ENCODE peak calls at places on chromosomes 1 and 21, in nine cellular contexts. One of them, this sample, is unnamed.
A peak's percentile ranks its signal among the peaks of the same experiment; 100 is the strongest.

GRCh38 chr1:8545078-8545477 is 227.2 kb downstream of the SLC45A1 start:
- DNase-seq in A549: no peak
- DNase-seq in ovary: no peak
- DNase-seq in esophagus muscularis mucosa: no peak
- DNase-seq in HepG2: no peak
- DNase-seq in transverse colon: no peak
- DNase-seq in suprapubic skin: no peak
- DNase-seq in tibial nerve: no peak
- DNase-seq in SK-N-SH: no peak
- DNase-seq in this sample: no peak

GRCh38 chr21:26939532-26940181 is 27.2 kb downstream of the ADAMTS5 start:
- DNase-seq in A549: no peak
- DNase-seq in ovary: no peak
- DNase-seq in esophagus muscularis mucosa: no peak
- DNase-seq in HepG2: no peak
- DNase-seq in transverse colon: no peak
- DNase-seq in suprapubic skin: no peak
- DNase-seq in tibial nerve: no peak
- DNase-seq in SK-N-SH: no peak
- DNase-seq in this sample: no peak

GRCh38 chr1:226736908-226737818 is 1.9 kb downstream of the ITPKB start:
- DNase-seq in A549: no peak
- DNase-seq in ovary: peak; percentile 51
- DNase-seq in esophagus muscularis mucosa: no peak
- DNase-seq in HepG2: no peak
- DNase-seq in transverse colon: peak; percentile 39
- DNase-seq in suprapubic skin: no peak
- DNase-seq in tibial nerve: no peak
- DNase-seq in SK-N-SH: peak; percentile 80
- DNase-seq in this sample: peak; percentile 78

GRCh38 chr21:45336870-45337269 is 49.2 kb upstream of the POFUT2 start:
- DNase-seq in A549: no peak
- DNase-seq in ovary: peak; percentile 22
- DNase-seq in esophagus muscularis mucosa: no peak
- DNase-seq in HepG2: no peak
- DNase-seq in transverse colon: no peak
- DNase-seq in suprapubic skin: no peak
- DNase-seq in tibial nerve: no peak
- DNase-seq in SK-N-SH: no peak
- DNase-seq in this sample: peak; percentile 69

GRCh38 chr1:9699361-9699760 is 47.8 kb downstream of the PIK3CD start:
- DNase-seq in A549: no peak
- DNase-seq in ovary: no peak
- DNase-seq in esophagus muscularis mucosa: no peak
- DNase-seq in HepG2: no peak
- DNase-seq in transverse colon: no peak
- DNase-seq in suprapubic skin: no peak
- DNase-seq in tibial nerve: no peak
- DNase-seq in SK-N-SH: no peak
- DNase-seq in this sample: no peak

GRCh38 chr1:11701551-11701961 is 10.0 kb downstream of the DRAXIN start:
- DNase-seq in A549: no peak
- DNase-seq in ovary: no peak
- DNase-seq in esophagus muscularis mucosa: no peak
- DNase-seq in HepG2: no peak
- DNase-seq in transverse colon: no peak
- DNase-seq in suprapubic skin: no peak
- DNase-seq in tibial nerve: no peak
- DNase-seq in SK-N-SH: peak; percentile 75
- DNase-seq in this sample: no peak

GRCh38 chr21:43597052-43597451 is 62.2 kb downstream of the HSF2BP start:
- DNase-seq in A549: peak; percentile 50
- DNase-seq in ovary: no peak
- DNase-seq in esophagus muscularis mucosa: no peak
- DNase-seq in HepG2: peak; percentile 69
- DNase-seq in transverse colon: no peak
- DNase-seq in suprapubic skin: no peak
- DNase-seq in tibial nerve: no peak
- DNase-seq in SK-N-SH: no peak
- DNase-seq in this sample: no peak

GRCh38 chr1:53860967-53861411 is 22.9 kb upstream of the NDC1 start:
- DNase-seq in A549: peak; percentile 56
- DNase-seq in ovary: no peak
- DNase-seq in esophagus muscularis mucosa: no peak
- DNase-seq in HepG2: peak; percentile 69
- DNase-seq in transverse colon: peak; percentile 24
- DNase-seq in suprapubic skin: no peak
- DNase-seq in tibial nerve: no peak
- DNase-seq in SK-N-SH: peak; percentile 64
- DNase-seq in this sample: no peak

GRCh38 chr1:201020040-201020591 is 3.4 kb downstream of the KIF21B start:
- DNase-seq in A549: no peak
- DNase-seq in ovary: no peak
- DNase-seq in esophagus muscularis mucosa: no peak
- DNase-seq in HepG2: peak; percentile 33
- DNase-seq in transverse colon: peak; percentile 65
- DNase-seq in suprapubic skin: no peak
- DNase-seq in tibial nerve: no peak
- DNase-seq in SK-N-SH: no peak
- DNase-seq in this sample: no peak

GRCh38 chr1:207313131-207313530 is 8.3 kb upstream of the CD55 start:
- DNase-seq in A549: no peak
- DNase-seq in ovary: no peak
- DNase-seq in esophagus muscularis mucosa: no peak
- DNase-seq in HepG2: no peak
- DNase-seq in transverse colon: no peak
- DNase-seq in suprapubic skin: no peak
- DNase-seq in tibial nerve: no peak
- DNase-seq in SK-N-SH: no peak
- DNase-seq in this sample: no peak

GRCh38 chr1:116737020-116737854 is 17.0 kb upstream of the CD2 start:
- DNase-seq in A549: peak; percentile 29
- DNase-seq in ovary: peak; percentile 26
- DNase-seq in esophagus muscularis mucosa: no peak
- DNase-seq in HepG2: peak; percentile 7
- DNase-seq in transverse colon: peak; percentile 65
- DNase-seq in suprapubic skin: peak; percentile 57
- DNase-seq in tibial nerve: peak; percentile 36
- DNase-seq in SK-N-SH: peak; percentile 83
- DNase-seq in this sample: no peak

GRCh38 chr1:156484480-156485058 is 16.0 kb downstream of the MEF2D start:
- DNase-seq in A549: no peak
- DNase-seq in ovary: no peak
- DNase-seq in esophagus muscularis mucosa: no peak
- DNase-seq in HepG2: no peak
- DNase-seq in transverse colon: no peak
- DNase-seq in suprapubic skin: no peak
- DNase-seq in tibial nerve: no peak
- DNase-seq in SK-N-SH: no peak
- DNase-seq in this sample: no peak

GRCh38 chr1:234925440-234926251 is 203.0 kb downstream of the TOMM20 start:
- DNase-seq in A549: peak; percentile 95
- DNase-seq in ovary: no peak
- DNase-seq in esophagus muscularis mucosa: no peak
- DNase-seq in HepG2: peak; percentile 80
- DNase-seq in transverse colon: no peak
- DNase-seq in suprapubic skin: peak; percentile 20
- DNase-seq in tibial nerve: no peak
- DNase-seq in SK-N-SH: no peak
- DNase-seq in this sample: no peak

GRCh38 chr1:45654540-45655280 is 30.9 kb upstream of the CCDC17 start:
- DNase-seq in A549: no peak
- DNase-seq in ovary: no peak
- DNase-seq in esophagus muscularis mucosa: no peak
- DNase-seq in HepG2: no peak
- DNase-seq in transverse colon: no peak
- DNase-seq in suprapubic skin: no peak
- DNase-seq in tibial nerve: no peak
- DNase-seq in SK-N-SH: no peak
- DNase-seq in this sample: no peak

DNA sequence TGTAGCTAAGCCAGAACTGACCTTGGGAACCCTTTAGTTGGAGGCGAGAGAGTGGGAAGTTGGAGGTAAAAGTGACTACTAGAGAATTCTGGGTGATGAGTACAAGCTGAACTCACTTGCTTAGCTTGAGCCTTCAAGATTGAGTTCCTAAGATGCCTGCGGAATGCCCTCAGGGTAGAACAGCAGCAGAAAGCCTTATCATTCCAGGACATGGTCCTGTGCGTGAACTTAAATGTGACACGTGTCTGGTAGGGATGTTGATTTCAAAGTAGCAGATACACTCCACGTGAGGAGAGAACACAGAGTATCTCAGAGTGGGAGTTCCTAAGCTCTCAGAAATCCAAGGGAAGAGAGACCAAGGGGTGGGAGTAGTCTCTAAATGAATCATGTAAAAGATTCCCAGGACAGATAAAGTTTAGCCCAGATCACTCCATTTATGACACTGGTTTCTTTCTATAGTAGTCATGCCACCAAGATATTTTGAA is 60.1 kb downstream of the KCNK1 start:
- DNase-seq in A549: peak; percentile 84
- DNase-seq in ovary: no peak
- DNase-seq in esophagus muscularis mucosa: peak; percentile 55
- DNase-seq in HepG2: no peak
- DNase-seq in transverse colon: no peak
- DNase-seq in suprapubic skin: no peak
- DNase-seq in tibial nerve: no peak
- DNase-seq in SK-N-SH: no peak
- DNase-seq in this sample: no peak
- TF ChIP-seq EP300 in A549: no peak
- TF ChIP-seq EP300 in ovary: no peak
- TF ChIP-seq EP300 in esophagus muscularis mucosa: no peak
- TF ChIP-seq EP300 in HepG2: no peak
- TF ChIP-seq EP300 in transverse colon: no peak
- TF ChIP-seq EP300 in suprapubic skin: no peak
- TF ChIP-seq EP300 in tibial nerve: no peak
- TF ChIP-seq EP300 in SK-N-SH: no peak
- TF ChIP-seq EP300 in this sample: no peak

GRCh38 chr1:86082183-86082582 is 74.4 kb downstream of the COL24A1 start:
- DNase-seq in A549: peak; percentile 9
- DNase-seq in ovary: no peak
- DNase-seq in esophagus muscularis mucosa: no peak
- DNase-seq in HepG2: no peak
- DNase-seq in transverse colon: no peak
- DNase-seq in suprapubic skin: no peak
- DNase-seq in tibial nerve: no peak
- DNase-seq in SK-N-SH: no peak
- DNase-seq in this sample: no peak
- TF ChIP-seq EP300 in A549: no peak
- TF ChIP-seq EP300 in ovary: no peak
- TF ChIP-seq EP300 in esophagus muscularis mucosa: no peak
- TF ChIP-seq EP300 in HepG2: no peak
- TF ChIP-seq EP300 in transverse colon: no peak
- TF ChIP-seq EP300 in suprapubic skin: no peak
- TF ChIP-seq EP300 in tibial nerve: no peak
- TF ChIP-seq EP300 in SK-N-SH: no peak
- TF ChIP-seq EP300 in this sample: no peak

GRCh38 chr1:185159966-185160365 is 3.0 kb downstream of the SWT1 start:
- DNase-seq in A549: no peak
- DNase-seq in ovary: no peak
- DNase-seq in esophagus muscularis mucosa: no peak
- DNase-seq in HepG2: no peak
- DNase-seq in transverse colon: no peak
- DNase-seq in suprapubic skin: no peak
- DNase-seq in tibial nerve: no peak
- DNase-seq in SK-N-SH: no peak
- DNase-seq in this sample: no peak

GRCh38 chr1:185157599-185158469 is 867 bp downstream of the SWT1 start:
- DNase-seq in A549: peak; percentile 1
- DNase-seq in ovary: no peak
- DNase-seq in esophagus muscularis mucosa: no peak
- DNase-seq in HepG2: no peak
- DNase-seq in transverse colon: no peak
- DNase-seq in suprapubic skin: no peak
- DNase-seq in tibial nerve: peak; percentile 8
- DNase-seq in SK-N-SH: no peak
- DNase-seq in this sample: no peak

GRCh38 chr1:185156321-185156853 is 366 bp downstream of the TRMT1L start:
- DNase-seq in A549: no peak
- DNase-seq in ovary: no peak
- DNase-seq in esophagus muscularis mucosa: no peak
- DNase-seq in HepG2: no peak
- DNase-seq in transverse colon: no peak
- DNase-seq in suprapubic skin: peak; percentile 81
- DNase-seq in tibial nerve: peak; percentile 18
- DNase-seq in SK-N-SH: no peak
- DNase-seq in this sample: no peak

GRCh38 chr1:185156854-185157598 is at the start of the genes SWT1 and TRMT1L:
- DNase-seq in A549: peak; percentile 99
- DNase-seq in ovary: peak; percentile 99
- DNase-seq in esophagus muscularis mucosa: peak; percentile 100
- DNase-seq in HepG2: peak; percentile 98
- DNase-seq in transverse colon: peak; percentile 99
- DNase-seq in suprapubic skin: peak; percentile 100
- DNase-seq in tibial nerve: peak; percentile 100
- DNase-seq in SK-N-SH: peak; percentile 92
- DNase-seq in this sample: peak; percentile 100

GRCh38 chr1:185158806-185159205 is 1.8 kb downstream of the SWT1 start:
- DNase-seq in A549: peak; percentile 4
- DNase-seq in ovary: no peak
- DNase-seq in esophagus muscularis mucosa: no peak
- DNase-seq in HepG2: no peak
- DNase-seq in transverse colon: no peak
- DNase-seq in suprapubic skin: no peak
- DNase-seq in tibial nerve: no peak
- DNase-seq in SK-N-SH: no peak
- DNase-seq in this sample: no peak
- TF ChIP-seq EP300 in A549: no peak
- TF ChIP-seq EP300 in ovary: no peak
- TF ChIP-seq EP300 in esophagus muscularis mucosa: no peak
- TF ChIP-seq EP300 in HepG2: no peak
- TF ChIP-seq EP300 in transverse colon: no peak
- TF ChIP-seq EP300 in suprapubic skin: no peak
- TF ChIP-seq EP300 in tibial nerve: no peak
- TF ChIP-seq EP300 in SK-N-SH: no peak
- TF ChIP-seq EP300 in this sample: no peak

DNA sequence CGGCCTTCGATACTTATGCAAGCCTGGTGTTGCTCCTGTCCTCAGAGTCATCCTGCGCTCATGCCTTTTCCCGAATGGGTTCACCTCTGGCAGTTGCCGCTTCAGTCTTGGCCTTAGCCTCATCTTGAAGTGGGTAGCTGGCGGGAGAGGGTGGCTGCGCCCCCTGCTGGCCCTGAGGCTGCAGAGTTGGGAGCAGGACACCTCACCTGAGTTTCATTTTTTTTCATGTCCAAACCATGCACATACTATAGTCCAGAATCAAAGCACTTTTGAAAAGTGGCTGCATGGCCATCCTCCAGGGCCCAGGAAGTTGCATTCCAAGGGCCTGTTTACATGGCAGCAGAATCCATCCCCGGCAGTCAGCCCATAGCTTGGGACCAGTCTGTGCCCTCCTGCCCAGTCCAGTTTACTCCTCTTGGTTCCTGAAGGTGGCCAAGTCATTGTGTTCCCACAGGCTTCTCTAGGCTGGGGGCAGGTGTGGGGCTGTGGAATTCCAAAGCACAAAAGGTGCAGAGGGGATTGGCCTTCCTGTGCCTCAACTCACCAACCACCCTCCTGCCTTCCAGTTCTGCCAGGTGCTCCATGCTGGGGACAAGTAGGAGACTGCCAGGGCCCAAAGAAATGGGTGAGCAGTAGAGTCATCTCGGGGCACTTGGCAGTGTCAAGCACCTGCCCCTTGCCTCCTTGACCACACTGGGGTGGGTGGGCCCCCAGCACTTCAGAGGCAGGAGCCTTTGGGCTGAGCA is 44.0 kb downstream of the YARS1 start:
- DNase-seq in A549: peak; percentile 82
- DNase-seq in ovary: peak; percentile 87
- DNase-seq in esophagus muscularis mucosa: peak; percentile 95
- DNase-seq in HepG2: peak; percentile 53
- DNase-seq in transverse colon: peak; percentile 89
- DNase-seq in suprapubic skin: no peak
- DNase-seq in tibial nerve: peak; percentile 85
- DNase-seq in SK-N-SH: peak; percentile 84
- DNase-seq in this sample: peak; percentile 92
- TF ChIP-seq EP300 in A549: no peak
- TF ChIP-seq EP300 in ovary: no peak
- TF ChIP-seq EP300 in esophagus muscularis mucosa: no peak
- TF ChIP-seq EP300 in HepG2: no peak
- TF ChIP-seq EP300 in transverse colon: no peak
- TF ChIP-seq EP300 in suprapubic skin: no peak
- TF ChIP-seq EP300 in tibial nerve: no peak
- TF ChIP-seq EP300 in SK-N-SH: no peak
- TF ChIP-seq EP300 in this sample: no peak